ENCODE peak calls at places on chromosomes 5 and 9, in eight cellular contexts. X, S, Z, I, M, R, K and F are unnamed samples. For H3K4me1, the result is how much of the 10 kb centered on the place peaks cover.

GRCh38 chr5:73115399-73116051 is 4.8 kb upstream of the TMEM171 start:
- DNase-seq in X (no peak), S (no peak), Z (no peak), I (peak), M (no peak), R (no peak), K (peak), F (no peak)

GRCh38 chr9:36037580-36038169 is 962 bp downstream of the RECK start:
- DNase-seq in X (no peak), S (no peak), Z (no peak), I (peak), M (no peak), R (no peak), K (no peak), F (no peak)

GRCh38 chr5:169161022-169161680 is 139.8 kb downstream of the SLIT3 start:
- DNase-seq in X (no peak), S (peak), Z (peak), I (peak), M (no peak), R (no peak), K (no peak), F (no peak)

GRCh38 chr5:75511435-75512382 is at the start of the genes CERT1 and POLK:
- DNase-seq in X (peak), S (peak), Z (peak), I (peak), M (peak), R (peak), K (peak), F (peak)

GRCh38 chr9:86772289-86772982 is 174.9 kb downstream of the GAS1 start:
- DNase-seq in X (no peak), S (no peak), Z (no peak), I (no peak), M (no peak), R (no peak), K (no peak), F (no peak)

GRCh38 chr9:120545691-120546565 is 34.0 kb downstream of the CDK5RAP2 start:
- DNase-seq in X (no peak), S (no peak), Z (no peak), I (no peak), M (no peak), R (no peak), K (no peak), F (no peak)

GRCh38 chr5:84605246-84605645 is 220.6 kb upstream of the EDIL3 start:
- DNase-seq in X (no peak), S (no peak), Z (no peak), I (no peak), M (no peak), R (no peak), K (no peak), F (no peak)

GRCh38 chr9:70921126-70921525 is 200.3 kb downstream of the TRPM3 start:
- DNase-seq in X (no peak), S (no peak), Z (no peak), I (no peak), M (no peak), R (no peak), K (no peak), F (no peak)

GRCh38 chr5:32100903-32101302 is 73.2 kb downstream of the GOLPH3 start:
- DNase-seq in X (no peak), S (no peak), Z (no peak), I (no peak), M (no peak), R (no peak), K (no peak), F (no peak)

GRCh38 chr5:173926359-173926758 is 38.2 kb downstream of the CPEB4 start:
- DNase-seq in X (no peak), S (no peak), Z (no peak), I (no peak), M (no peak), R (no peak), K (no peak), F (no peak)

DNA sequence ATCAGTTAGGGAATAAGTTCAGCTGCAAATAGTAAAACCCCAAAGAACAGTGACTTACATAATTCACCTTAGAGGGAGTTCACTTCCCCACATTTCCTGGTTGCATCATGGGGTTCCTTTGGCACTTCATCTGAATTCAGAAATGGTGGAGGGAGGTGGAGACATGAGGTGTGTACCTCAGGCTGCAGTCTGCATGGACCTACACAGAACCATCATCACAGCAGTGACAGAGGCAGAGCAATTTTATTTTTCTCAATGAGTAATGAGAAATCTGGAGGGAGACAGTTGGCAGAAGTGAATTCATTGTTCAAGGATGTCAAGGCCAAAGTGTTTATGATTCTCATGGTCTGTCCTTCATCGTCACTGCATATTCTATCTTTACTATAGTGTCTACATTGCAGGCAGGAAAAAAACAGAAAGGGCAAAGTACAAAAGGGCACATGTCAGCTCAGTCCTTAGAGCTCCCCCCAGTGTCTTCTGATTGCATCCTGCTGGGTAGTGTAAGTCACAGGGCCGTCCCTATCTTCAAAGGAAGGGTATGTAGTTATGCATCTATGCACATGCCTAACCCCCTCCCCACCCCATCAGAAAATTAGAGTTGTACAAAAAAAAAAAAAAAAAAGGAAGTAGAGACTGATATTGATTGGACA is 132.8 kb upstream of the APC start:
- DNase-seq in X (no peak), S (no peak), Z (no peak), I (peak), M (peak), R (no peak), K (no peak), F (peak)
- H3K4me1 ChIP-seq in X (under half), S (under half), Z (under half), I (under half), M (under half), R (under half), K (under half), F (under half)

GRCh38 chr5:139565411-139566305 is 4.5 kb downstream of the UBE2D2 start:
- DNase-seq in X (no peak), S (no peak), Z (no peak), I (no peak), M (peak), R (peak), K (no peak), F (peak)
- H3K4me1 ChIP-seq in X (under half), S (under half), Z (under half), I (under half), M (under half), R (under half), K (under half), F (under half)

GRCh38 chr5:124742983-124743533 is 3.4 kb downstream of the ZNF608 start:
- DNase-seq in X (no peak), S (no peak), Z (no peak), I (peak), M (no peak), R (no peak), K (peak), F (no peak)
- H3K4me1 ChIP-seq in X (under half), S (under half), Z (under half), I (under half), M (under half), R (under half), K (under half), F (under half)

GRCh38 chr5:54517512-54518145 is at the start of gene SNX18:
- DNase-seq in X (peak), S (no peak), Z (peak), I (peak), M (peak), R (peak), K (peak), F (peak)
- H3K4me1 ChIP-seq in X (under half), S (under half), Z (under half), I (under half), M (under half), R (under half), K (under half), F (under half)

GRCh38 chr9:137191245-137191644 is 2.8 kb downstream of the SSNA1 start:
- DNase-seq in X (no peak), S (no peak), Z (no peak), I (no peak), M (no peak), R (no peak), K (no peak), F (no peak)
- H3K4me1 ChIP-seq in X (under half), S (under half), Z (under half), I (under half), M (under half), R (half or more), K (half or more), F (under half)

GRCh38 chr9:104775961-104776360 is 12.0 kb downstream of the NIPSNAP3B start:
- DNase-seq in X (no peak), S (no peak), Z (no peak), I (no peak), M (no peak), R (no peak), K (no peak), F (no peak)
- H3K4me1 ChIP-seq in X (under half), S (under half), Z (under half), I (under half), M (under half), R (under half), K (under half), F (under half)